ENCODE peak calls at places on chromosomes 7 and 10, in nine cellular contexts. One of them, this sample, is unnamed.

GRCh38 chr7:142440219-142441073 is 182.6 kb upstream of the PRSS58 start:
- DNase-seq in astrocyte: peak
- DNase-seq in MM.1S: peak
- DNase-seq in PC-3: peak
- DNase-seq in K562: no peak
- DNase-seq in PC-9: peak
- DNase-seq in H1: no peak
- DNase-seq in GM23338: no peak
- DNase-seq in fibroblast of lung: peak
- DNase-seq in this sample: no peak

GRCh38 chr10:98242823-98243222 is 25.2 kb downstream of the LOXL4 start:
- DNase-seq in astrocyte: no peak
- DNase-seq in MM.1S: no peak
- DNase-seq in PC-3: peak
- DNase-seq in K562: no peak
- DNase-seq in PC-9: no peak
- DNase-seq in H1: no peak
- DNase-seq in GM23338: no peak
- DNase-seq in fibroblast of lung: peak
- DNase-seq in this sample: no peak

GRCh38 chr7:30074422-30075030 is 46.3 kb downstream of the PLEKHA8 start:
- DNase-seq in astrocyte: peak
- DNase-seq in MM.1S: peak
- DNase-seq in PC-3: peak
- DNase-seq in K562: peak
- DNase-seq in PC-9: peak
- DNase-seq in H1: no peak
- DNase-seq in GM23338: peak
- DNase-seq in fibroblast of lung: peak
- DNase-seq in this sample: no peak

GRCh38 chr10:50421026-50421719 is 169.9 kb upstream of the ASAH2 start:
- DNase-seq in astrocyte: no peak
- DNase-seq in MM.1S: peak
- DNase-seq in PC-3: peak
- DNase-seq in K562: peak
- DNase-seq in PC-9: peak
- DNase-seq in H1: peak
- DNase-seq in GM23338: peak
- DNase-seq in fibroblast of lung: peak
- DNase-seq in this sample: peak

GRCh38 chr10:109883859-109884771 is 39.2 kb downstream of the XPNPEP1 start:
- DNase-seq in astrocyte: peak
- DNase-seq in MM.1S: peak
- DNase-seq in PC-3: peak
- DNase-seq in K562: peak
- DNase-seq in PC-9: peak
- DNase-seq in H1: peak
- DNase-seq in GM23338: peak
- DNase-seq in fibroblast of lung: peak
- DNase-seq in this sample: no peak

GRCh38 chr7:39428221-39428620 is 138.0 kb upstream of the YAE1 start:
- DNase-seq in astrocyte: peak
- DNase-seq in MM.1S: no peak
- DNase-seq in PC-3: peak
- DNase-seq in K562: no peak
- DNase-seq in PC-9: no peak
- DNase-seq in H1: no peak
- DNase-seq in GM23338: no peak
- DNase-seq in fibroblast of lung: peak
- DNase-seq in this sample: no peak

GRCh38 chr10:127155221-127155620 is 41.2 kb downstream of the INSYN2A start:
- DNase-seq in astrocyte: no peak
- DNase-seq in MM.1S: no peak
- DNase-seq in PC-3: no peak
- DNase-seq in K562: no peak
- DNase-seq in PC-9: no peak
- DNase-seq in H1: no peak
- DNase-seq in GM23338: no peak
- DNase-seq in fibroblast of lung: peak
- DNase-seq in this sample: no peak

GRCh38 chr7:5755704-5756131 is 25.7 kb downstream of the RNF216 start:
- DNase-seq in astrocyte: peak
- DNase-seq in MM.1S: no peak
- DNase-seq in PC-3: no peak
- DNase-seq in K562: peak
- DNase-seq in PC-9: no peak
- DNase-seq in H1: no peak
- DNase-seq in GM23338: no peak
- DNase-seq in fibroblast of lung: peak
- DNase-seq in this sample: no peak

GRCh38 chr10:96390460-96390864 is 31.7 kb upstream of the OPALIN start:
- DNase-seq in astrocyte: no peak
- DNase-seq in MM.1S: no peak
- DNase-seq in PC-3: no peak
- DNase-seq in K562: no peak
- DNase-seq in PC-9: no peak
- DNase-seq in H1: no peak
- DNase-seq in GM23338: no peak
- DNase-seq in fibroblast of lung: no peak
- DNase-seq in this sample: no peak

GRCh38 chr7:121575194-121575766 is 179.2 kb upstream of the FAM3C start:
- DNase-seq in astrocyte: no peak
- DNase-seq in MM.1S: no peak
- DNase-seq in PC-3: no peak
- DNase-seq in K562: no peak
- DNase-seq in PC-9: no peak
- DNase-seq in H1: no peak
- DNase-seq in GM23338: no peak
- DNase-seq in fibroblast of lung: peak
- DNase-seq in this sample: no peak

GRCh38 chr7:6652446-6653011 is 15.4 kb downstream of the ZNF316 start:
- DNase-seq in astrocyte: no peak
- DNase-seq in MM.1S: no peak
- DNase-seq in PC-3: no peak
- DNase-seq in K562: peak
- DNase-seq in PC-9: no peak
- DNase-seq in H1: no peak
- DNase-seq in GM23338: no peak
- DNase-seq in fibroblast of lung: no peak
- DNase-seq in this sample: no peak

GRCh38 chr10:12241810-12242529 is 46.0 kb downstream of the CDC123 start:
- DNase-seq in astrocyte: peak
- DNase-seq in MM.1S: no peak
- DNase-seq in PC-3: no peak
- DNase-seq in K562: no peak
- DNase-seq in PC-9: no peak
- DNase-seq in H1: no peak
- DNase-seq in GM23338: no peak
- DNase-seq in fibroblast of lung: no peak
- DNase-seq in this sample: peak

GRCh38 chr7:157136372-157136771 is 2.4 kb upstream of the UBE3C start:
- DNase-seq in astrocyte: peak
- DNase-seq in MM.1S: no peak
- DNase-seq in PC-3: peak
- DNase-seq in K562: peak
- DNase-seq in PC-9: no peak
- DNase-seq in H1: no peak
- DNase-seq in GM23338: peak
- DNase-seq in fibroblast of lung: peak
- DNase-seq in this sample: no peak

GRCh38 chr7:107694395-107694794 is 33.8 kb downstream of the SLC26A4 start:
- DNase-seq in astrocyte: peak
- DNase-seq in MM.1S: no peak
- DNase-seq in PC-3: no peak
- DNase-seq in K562: no peak
- DNase-seq in PC-9: no peak
- DNase-seq in H1: no peak
- DNase-seq in GM23338: no peak
- DNase-seq in fibroblast of lung: no peak
- DNase-seq in this sample: no peak

GRCh38 chr10:5943536-5943935 is 33.8 kb downstream of the IL15RA start:
- DNase-seq in astrocyte: peak
- DNase-seq in MM.1S: no peak
- DNase-seq in PC-3: no peak
- DNase-seq in K562: no peak
- DNase-seq in PC-9: no peak
- DNase-seq in H1: no peak
- DNase-seq in GM23338: peak
- DNase-seq in fibroblast of lung: peak
- DNase-seq in this sample: no peak

GRCh38 chr10:5942471-5942870 is 34.9 kb downstream of the IL15RA start:
- DNase-seq in astrocyte: no peak
- DNase-seq in MM.1S: no peak
- DNase-seq in PC-3: no peak
- DNase-seq in K562: no peak
- DNase-seq in PC-9: no peak
- DNase-seq in H1: no peak
- DNase-seq in GM23338: no peak
- DNase-seq in fibroblast of lung: no peak
- DNase-seq in this sample: no peak

GRCh38 chr10:5941579-5941978 is 35.8 kb downstream of the IL15RA start:
- DNase-seq in astrocyte: no peak
- DNase-seq in MM.1S: no peak
- DNase-seq in PC-3: no peak
- DNase-seq in K562: no peak
- DNase-seq in PC-9: no peak
- DNase-seq in H1: no peak
- DNase-seq in GM23338: no peak
- DNase-seq in fibroblast of lung: no peak
- DNase-seq in this sample: no peak

GRCh38 chr10:5940807-5941218 is 36.5 kb downstream of the IL15RA start:
- DNase-seq in astrocyte: no peak
- DNase-seq in MM.1S: no peak
- DNase-seq in PC-3: no peak
- DNase-seq in K562: peak
- DNase-seq in PC-9: no peak
- DNase-seq in H1: no peak
- DNase-seq in GM23338: no peak
- DNase-seq in fibroblast of lung: no peak
- DNase-seq in this sample: no peak

GRCh38 chr10:5942001-5942400 is 35.3 kb downstream of the IL15RA start:
- DNase-seq in astrocyte: no peak
- DNase-seq in MM.1S: no peak
- DNase-seq in PC-3: no peak
- DNase-seq in K562: no peak
- DNase-seq in PC-9: no peak
- DNase-seq in H1: no peak
- DNase-seq in GM23338: no peak
- DNase-seq in fibroblast of lung: no peak
- DNase-seq in this sample: no peak
- H3K4me2 ChIP-seq in astrocyte: no peak
- H3K4me2 ChIP-seq in MM.1S: no peak
- H3K4me2 ChIP-seq in PC-3: no peak
- H3K4me2 ChIP-seq in K562: peak
- H3K4me2 ChIP-seq in PC-9: no peak
- H3K4me2 ChIP-seq in H1: no peak
- H3K4me2 ChIP-seq in GM23338: no peak
- H3K4me2 ChIP-seq in fibroblast of lung: no peak
- H3K4me2 ChIP-seq in this sample: no peak

DNA sequence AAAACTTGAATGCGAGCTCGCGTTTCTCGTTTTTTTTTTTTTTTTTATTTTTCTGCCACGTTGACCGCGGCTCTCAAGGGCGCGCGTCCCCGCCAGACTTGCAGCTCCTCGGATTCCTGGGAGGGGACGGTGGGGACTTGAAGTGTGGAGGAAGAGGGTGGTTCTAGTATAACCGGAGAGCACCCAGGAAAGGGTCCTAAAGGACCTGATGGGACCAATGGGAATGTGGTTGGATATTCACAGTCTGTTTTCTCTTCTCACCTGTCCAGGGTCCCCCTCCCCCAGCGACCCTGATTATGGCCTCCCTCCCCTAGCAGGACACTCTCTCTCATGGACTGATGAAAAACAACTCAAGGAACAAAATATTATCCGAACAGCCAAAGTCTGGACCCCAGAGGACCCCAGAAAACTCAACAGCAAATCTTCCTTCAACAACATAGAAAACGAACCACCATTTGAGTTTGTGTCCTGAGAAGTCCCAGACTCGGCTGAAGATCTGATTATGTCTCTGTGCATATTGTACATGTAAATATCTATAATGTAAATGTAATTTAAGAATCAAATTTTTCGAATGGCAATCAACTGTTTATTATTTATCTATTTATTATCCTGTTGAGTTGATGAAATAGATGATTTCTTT is 1.4 kb downstream of the PTF1A start:
- DNase-seq in astrocyte: no peak
- DNase-seq in MM.1S: no peak
- DNase-seq in PC-3: no peak
- DNase-seq in K562: no peak
- DNase-seq in PC-9: no peak
- DNase-seq in H1: no peak
- DNase-seq in GM23338: no peak
- DNase-seq in fibroblast of lung: no peak
- DNase-seq in this sample: no peak
- TF ChIP-seq EZH2 in astrocyte: no peak
- TF ChIP-seq EZH2 in MM.1S: no peak
- TF ChIP-seq EZH2 in PC-3: no peak
- TF ChIP-seq EZH2 in K562: no peak
- TF ChIP-seq EZH2 in PC-9: no peak
- TF ChIP-seq EZH2 in H1: no peak
- TF ChIP-seq EZH2 in GM23338: peak
- TF ChIP-seq EZH2 in fibroblast of lung: no peak
- TF ChIP-seq EZH2 in this sample: no peak

DNA sequence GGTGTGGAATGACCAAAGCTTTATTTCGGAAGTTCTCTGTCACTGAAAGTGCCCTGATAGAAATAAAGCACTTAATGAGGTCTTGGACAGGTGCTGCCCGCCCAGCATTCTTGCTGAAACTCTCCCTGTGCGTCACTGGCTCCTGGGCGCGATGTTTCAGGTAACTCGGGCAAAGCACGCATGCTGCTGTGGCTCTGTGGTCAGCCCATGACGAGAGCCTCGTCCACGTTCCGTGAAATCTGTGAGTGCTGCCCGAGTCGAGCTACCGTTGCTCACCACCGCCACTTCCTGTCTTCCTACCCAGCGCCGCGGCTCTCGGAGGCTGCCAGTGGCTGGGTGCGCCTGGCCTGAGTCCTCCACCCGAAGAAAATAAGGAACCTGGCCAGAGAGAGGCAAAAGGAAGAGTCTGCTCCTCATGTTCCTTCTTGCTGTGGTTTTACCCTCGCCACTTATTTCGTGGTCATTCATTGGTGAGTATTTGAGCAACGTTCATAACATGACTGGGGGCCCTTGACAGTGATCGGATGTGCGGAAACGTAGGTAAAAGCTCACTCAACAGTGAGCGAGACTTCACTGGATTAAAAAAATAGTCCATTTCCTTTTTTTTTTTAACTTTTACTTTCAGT is 95.5 kb downstream of the MAP3K8 start:
- DNase-seq in astrocyte: no peak
- DNase-seq in MM.1S: peak
- DNase-seq in PC-3: no peak
- DNase-seq in K562: no peak
- DNase-seq in PC-9: no peak
- DNase-seq in H1: no peak
- DNase-seq in GM23338: peak
- DNase-seq in fibroblast of lung: no peak
- DNase-seq in this sample: peak
- H3K4me2 ChIP-seq in astrocyte: no peak
- H3K4me2 ChIP-seq in MM.1S: peak
- H3K4me2 ChIP-seq in PC-3: no peak
- H3K4me2 ChIP-seq in K562: no peak
- H3K4me2 ChIP-seq in PC-9: no peak
- H3K4me2 ChIP-seq in H1: no peak
- H3K4me2 ChIP-seq in GM23338: no peak
- H3K4me2 ChIP-seq in fibroblast of lung: no peak
- H3K4me2 ChIP-seq in this sample: peak

GRCh38 chr7:424961-425793 is 94.5 kb downstream of the PDGFA start:
- DNase-seq in astrocyte: peak
- DNase-seq in MM.1S: no peak
- DNase-seq in PC-3: no peak
- DNase-seq in K562: no peak
- DNase-seq in PC-9: no peak
- DNase-seq in H1: peak
- DNase-seq in GM23338: no peak
- DNase-seq in fibroblast of lung: no peak
- DNase-seq in this sample: no peak
- TF ChIP-seq EZH2 in astrocyte: peak
- TF ChIP-seq EZH2 in MM.1S: no peak
- TF ChIP-seq EZH2 in PC-3: no peak
- TF ChIP-seq EZH2 in K562: no peak
- TF ChIP-seq EZH2 in PC-9: no peak
- TF ChIP-seq EZH2 in H1: no peak
- TF ChIP-seq EZH2 in GM23338: no peak
- TF ChIP-seq EZH2 in fibroblast of lung: peak
- TF ChIP-seq EZH2 in this sample: no peak